ENCODE peak calls at places on chromosomes 4 and X, in six cellular contexts. Y, C, J, P, S and Q are unnamed samples.

GRCh38 chr4:11904117-11904535 is 475.4 kb upstream of the HS3ST1 start:
- DNase-seq in Y (no peak), P (peak; percentile 76), J (no peak), C (peak; percentile 55), S (no peak), Q (no peak)

GRCh38 chrX:32673193-32673592 is 538.2 kb downstream of the DMD start:
- DNase-seq in P (no peak), J (no peak), C (no peak), S (no peak), Y (no peak), Q (no peak)

GRCh38 chr4:171622729-171623128 is 190.5 kb upstream of the GALNTL6 start:
- DNase-seq in C (no peak), J (no peak), S (no peak), P (no peak), Y (no peak), Q (no peak)

GRCh38 chr4:151921811-151922210 is 161.0 kb upstream of the GATB start:
- DNase-seq in J (no peak), C (no peak), S (peak; percentile 46), P (no peak), Y (peak; percentile 66), Q (peak; percentile 18)

GRCh38 chr4:104897297-104897645 is 249.4 kb upstream of the TET2 start:
- DNase-seq in S (no peak), J (no peak), P (no peak), Y (no peak), C (no peak), Q (no peak)

GRCh38 chr4:7786040-7786439 is 153.6 kb downstream of the AFAP1 start:
- DNase-seq in Y (no peak), P (no peak), J (no peak), S (no peak), C (no peak), Q (no peak)

GRCh38 chr4:37827030-37827705 is 682 bp downstream of the PGM2 start:
- DNase-seq in J (no peak), C (peak; percentile 53), S (peak; percentile 33), Y (no peak), P (peak; percentile 27), Q (peak; percentile 32)

GRCh38 chr4:15778742-15779231 is 659 bp downstream of the CD38 start:
- DNase-seq in S (peak; percentile 53), Y (no peak), C (peak; percentile 50), P (no peak), J (no peak), Q (peak; percentile 29)

GRCh38 chr4:145520172-145520571 is 38.5 kb downstream of the SMAD1 start:
- DNase-seq in C (no peak), Y (no peak), P (no peak), S (no peak), J (no peak), Q (no peak)

GRCh38 chrX:48530736-48531135 is 8.8 kb upstream of the TBC1D25 start:
- DNase-seq in P (no peak), J (no peak), S (peak; percentile 11), C (no peak), Y (no peak), Q (no peak)